ENCODE peak calls at places on chromosome 12, in seven cellular contexts. Y is WTC11, E is NB4, S is A549, K is GM12878, U is SK-N-SH, D is K562. Q is an unnamed sample.

GRCh38 chr12:94145231-94145979 is 3.0 kb upstream of the PLXNC1 start:
- DNase-seq in Y (no peak), S (peak), E (peak), D (peak), K (no peak), U (peak), Q (no peak)

GRCh38 chr12:81245918-81246611 is 168.2 kb downstream of the ACSS3 start:
- DNase-seq in E (peak), K (no peak), D (no peak), S (no peak), U (no peak), Y (no peak), Q (no peak)

GRCh38 chr12:88627501-88627900 is 47.2 kb upstream of the KITLG start:
- DNase-seq in U (no peak), E (no peak), S (no peak), K (no peak), Y (no peak), D (no peak), Q (no peak)

GRCh38 chr12:117671734-117672133 is 297.1 kb downstream of the KSR2 start:
- DNase-seq in S (peak), K (no peak), D (peak), U (peak), Y (peak), E (peak), Q (peak)

GRCh38 chr12:53966070-53966384 is 6.9 kb upstream of the HOXC11 start:
- DNase-seq in U (no peak), D (no peak), E (no peak), Y (peak), S (no peak), K (no peak), Q (no peak)

GRCh38 chr12:122159879-122160278 is 14.1 kb downstream of the IL31 start:
- DNase-seq in E (no peak), D (no peak), K (no peak), S (no peak), U (peak), Y (no peak), Q (no peak)

GRCh38 chr12:118189761-118190181 is 53.8 kb downstream of the PEBP1 start:
- DNase-seq in Y (peak), U (peak), D (no peak), E (no peak), K (no peak), S (no peak), Q (peak)

GRCh38 chr12:132827763-132828703 is 636 bp downstream of the GOLGA3 start:
- DNase-seq in E (peak), U (no peak), S (peak), Y (no peak), K (no peak), D (no peak), Q (peak)

GRCh38 chr12:55685671-55686070 is 22.0 kb downstream of the ITGA7 start:
- DNase-seq in Y (no peak), U (no peak), D (no peak), E (no peak), K (no peak), S (no peak), Q (no peak)

GRCh38 chr12:131454418-131455217 is 256.3 kb upstream of the SFSWAP start:
- DNase-seq in S (peak), K (no peak), Y (peak), E (peak), U (peak), D (peak), Q (no peak)

GRCh38 chr12:127785535-127785934 is 481.4 kb upstream of the TMEM132C start:
- DNase-seq in S (no peak), Y (no peak), K (no peak), D (no peak), U (no peak), E (no peak), Q (no peak)

GRCh38 chr12:120069278-120069677 is 47.3 kb downstream of the RAB35 start:
- DNase-seq in K (no peak), D (no peak), E (no peak), S (no peak), Y (no peak), U (no peak), Q (no peak)

GRCh38 chr12:120071493-120072020 is 45.0 kb downstream of the RAB35 start:
- DNase-seq in E (no peak), K (no peak), U (no peak), S (no peak), Y (no peak), D (no peak), Q (no peak)

GRCh38 chr12:120075034-120075616 is 41.4 kb downstream of the RAB35 start:
- DNase-seq in D (no peak), S (no peak), U (no peak), K (no peak), Y (no peak), E (no peak), Q (no peak)

GRCh38 chr12:120076651-120077050 is 39.9 kb downstream of the RAB35 start:
- DNase-seq in U (no peak), S (no peak), D (no peak), K (no peak), Y (no peak), E (no peak), Q (no peak)

DNA sequence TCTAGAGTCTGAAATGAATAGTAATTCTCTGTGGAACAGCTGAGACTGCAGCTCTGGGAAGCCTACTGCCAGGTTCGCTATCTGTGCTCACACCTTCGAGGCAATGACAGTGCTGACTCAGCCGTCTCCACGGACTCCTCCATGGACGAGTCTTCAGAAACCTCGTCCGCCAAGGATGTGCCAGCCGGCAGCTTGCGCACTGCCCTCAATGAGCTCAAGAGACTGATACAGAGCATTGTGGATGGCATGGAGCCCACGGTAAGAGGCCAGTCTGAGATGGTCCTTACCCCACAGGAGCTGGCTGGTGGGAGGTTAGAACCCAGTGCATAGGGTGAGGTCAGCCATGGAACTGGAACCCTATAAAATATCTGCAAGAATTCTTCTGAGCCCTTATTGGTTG is 44.1 kb downstream of the RAB35 start:
- DNase-seq in S (no peak), K (no peak), D (no peak), E (no peak), Y (no peak), U (no peak), Q (no peak)
- TF ChIP-seq MAX in S (no peak), K (no peak), D (no peak), E (no peak), Y (no peak), U (no peak), Q (no peak)

GRCh38 chr12:124493809-124494750 is 73.3 kb downstream of the NCOR2 start:
- DNase-seq in Y (no peak), K (peak), S (no peak), E (peak), U (no peak), D (no peak), Q (no peak)
- TF ChIP-seq MAX in Y (no peak), K (peak), S (no peak), E (no peak), U (no peak), D (no peak), Q (no peak)

GRCh38 chr12:124556067-124556466 is 11.3 kb downstream of the NCOR2 start:
- DNase-seq in S (no peak), K (no peak), Y (no peak), U (no peak), E (no peak), D (no peak), Q (no peak)

GRCh38 chr12:124556896-124557501 is 10.4 kb downstream of the NCOR2 start:
- DNase-seq in K (no peak), D (no peak), S (no peak), U (peak), Y (no peak), E (no peak), Q (no peak)

GRCh38 chr12:124559182-124560017 is 8.0 kb downstream of the NCOR2 start:
- DNase-seq in D (no peak), Y (no peak), E (no peak), U (no peak), K (no peak), S (no peak), Q (no peak)

GRCh38 chr12:124558298-124558697 is 9.1 kb downstream of the NCOR2 start:
- DNase-seq in U (no peak), K (no peak), E (no peak), S (no peak), D (no peak), Y (no peak), Q (no peak)

DNA sequence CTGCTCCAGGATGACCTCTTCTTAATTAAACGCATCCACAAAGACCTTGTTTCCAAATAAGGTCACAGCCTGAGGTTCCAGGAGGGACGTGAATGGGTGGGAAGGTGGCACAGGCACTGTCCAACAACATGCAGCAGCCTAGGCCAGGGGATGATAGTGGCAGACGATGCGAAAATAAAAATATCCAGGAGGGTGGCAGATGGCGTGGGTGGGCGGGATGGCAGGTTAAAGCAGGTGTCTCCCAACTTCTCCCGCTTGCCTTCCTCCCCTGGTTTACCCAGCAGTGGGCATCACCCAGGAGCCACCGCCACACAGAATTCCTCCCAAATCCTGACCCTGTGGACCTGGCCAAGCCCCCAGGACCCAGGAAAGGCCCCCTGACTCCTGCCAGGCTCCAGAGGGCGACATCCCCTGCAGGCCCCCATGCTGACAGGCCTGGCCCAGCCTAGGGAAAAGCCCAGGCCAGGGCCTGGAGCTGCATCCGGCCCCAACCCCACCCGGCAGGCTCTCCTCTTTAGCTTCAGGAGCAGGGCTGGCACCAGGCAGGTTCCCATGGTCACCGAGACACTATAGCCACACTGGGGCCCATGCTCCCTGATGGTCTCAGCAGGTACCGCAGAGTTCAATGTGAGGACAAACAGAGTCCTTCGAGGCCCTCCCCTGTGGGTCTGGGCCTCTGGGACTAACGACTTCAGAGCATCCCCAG is 9.7 kb downstream of the NCOR2 start:
- DNase-seq in E (no peak), K (no peak), S (no peak), U (peak), Y (no peak), D (no peak), Q (no peak)
- TF ChIP-seq MAX in E (no peak), K (no peak), S (no peak), U (no peak), Y (no peak), D (no peak), Q (no peak)

GRCh38 chr12:26120561-26121274 is 4.1 kb downstream of the BHLHE41 start:
- DNase-seq in S (no peak), U (no peak), K (no peak), E (no peak), D (no peak), Y (no peak), Q (no peak)

GRCh38 chr12:26123482-26123980 is 1.3 kb downstream of the BHLHE41 start:
- DNase-seq in Y (no peak), U (no peak), D (no peak), K (no peak), E (no peak), S (no peak), Q (peak)

GRCh38 chr12:26121323-26121740 is 3.5 kb downstream of the BHLHE41 start:
- DNase-seq in U (no peak), Y (no peak), D (no peak), K (no peak), S (no peak), E (no peak), Q (no peak)

GRCh38 chr12:26122681-26123481 is 2.0 kb downstream of the BHLHE41 start:
- DNase-seq in E (peak), Y (peak), S (peak), U (peak), D (peak), K (no peak), Q (peak)

DNA sequence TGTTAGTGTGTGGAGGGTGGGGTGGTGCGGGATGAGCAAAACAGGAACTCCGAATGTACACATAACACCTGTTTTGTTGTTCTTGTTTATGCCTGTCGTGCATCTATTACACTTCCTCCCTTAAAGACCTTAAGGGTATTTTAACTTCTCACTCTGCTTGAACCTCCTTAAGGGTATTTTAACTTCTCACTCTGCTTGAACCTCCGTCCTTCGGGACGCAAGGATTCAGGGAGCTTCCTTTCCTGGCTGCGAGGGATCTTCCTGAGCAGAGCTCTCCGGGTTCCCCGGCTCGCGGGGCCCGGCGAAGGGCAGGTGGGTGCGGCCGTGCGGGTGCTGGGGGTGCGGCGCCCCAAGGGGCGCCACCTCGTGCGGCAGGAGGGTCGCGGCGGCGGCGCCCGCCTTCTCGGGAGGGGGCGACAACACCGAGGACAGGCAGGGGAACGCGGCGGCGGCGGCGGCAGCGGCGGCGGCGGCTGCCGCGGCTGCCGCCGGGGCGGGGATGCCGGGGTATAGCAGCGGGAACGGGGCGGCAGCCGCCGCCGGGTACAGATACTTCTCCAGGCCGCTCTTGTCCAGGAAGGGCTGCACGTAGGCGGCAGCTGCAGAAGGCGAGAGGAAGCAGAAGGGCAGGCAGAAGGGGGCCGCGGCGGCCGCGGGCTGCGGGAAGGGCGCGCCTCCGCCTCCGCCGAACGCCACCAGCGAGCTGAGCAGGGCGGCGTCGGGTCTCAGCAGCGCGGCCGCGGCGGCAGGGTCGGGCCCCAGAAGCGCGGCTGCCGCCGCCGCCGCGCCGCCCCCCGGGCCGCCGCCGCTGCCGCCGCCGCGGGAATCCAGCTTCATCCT is 2.8 kb downstream of the BHLHE41 start:
- DNase-seq in D (peak), Y (peak), K (no peak), U (peak), S (no peak), E (peak), Q (peak)
- TF ChIP-seq MAX in D (no peak), Y (no peak), K (no peak), U (no peak), S (no peak), E (peak), Q (no peak)

DNA sequence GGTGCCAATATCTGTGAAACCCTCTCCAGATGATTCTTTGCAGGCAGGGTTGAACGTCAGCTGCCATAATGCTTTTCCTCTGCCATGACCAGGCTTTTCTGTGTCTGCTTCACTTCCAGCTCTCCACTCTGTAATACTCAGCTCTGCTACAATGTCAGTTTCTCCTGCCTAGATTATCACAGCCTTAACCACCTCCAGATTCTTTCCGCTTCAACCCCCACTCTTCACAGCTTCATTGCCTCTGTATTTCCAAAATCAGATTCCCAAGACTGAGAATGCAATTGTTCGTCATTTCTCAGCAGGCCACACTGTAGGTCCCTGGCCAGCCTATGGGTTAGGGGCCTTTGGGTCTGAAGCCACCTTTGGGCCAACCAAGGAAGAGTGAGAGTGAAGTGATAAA is 73.7 kb upstream of the SCN8A start:
- DNase-seq in U (no peak), E (no peak), D (no peak), S (no peak), Y (no peak), K (no peak), Q (no peak)
- TF ChIP-seq MAX in U (no peak), E (no peak), D (no peak), S (no peak), Y (no peak), K (no peak), Q (no peak)

GRCh38 chr12:47819902-47820630 is at the start of gene HDAC7:
- DNase-seq in K (no peak), S (peak), Y (peak), D (peak), E (peak), U (peak), Q (peak)
- TF ChIP-seq MAX in K (peak), S (peak), Y (no peak), D (no peak), E (no peak), U (peak), Q (no peak)

GRCh38 chr12:4287325-4288290 is 14.0 kb downstream of the CCND2 start:
- DNase-seq in D (no peak), K (no peak), Y (peak), E (no peak), U (no peak), S (no peak), Q (no peak)

GRCh38 chr12:4286771-4287317 is 13.3 kb downstream of the CCND2 start:
- DNase-seq in S (no peak), U (no peak), D (no peak), E (no peak), K (no peak), Y (peak), Q (no peak)

GRCh38 chr12:4290011-4290790 is 16.6 kb downstream of the CCND2 start:
- DNase-seq in Y (peak), S (no peak), U (no peak), D (no peak), E (no peak), K (no peak), Q (no peak)

GRCh38 chr12:4288296-4289019 is 14.9 kb downstream of the CCND2 start:
- DNase-seq in Y (peak), D (no peak), E (peak), S (no peak), U (no peak), K (no peak), Q (no peak)

GRCh38 chr12:4289334-4289878 is 15.8 kb downstream of the CCND2 start:
- DNase-seq in Y (peak), E (peak), U (no peak), S (no peak), D (no peak), K (no peak), Q (no peak)
- TF ChIP-seq MAX in Y (no peak), E (no peak), U (no peak), S (no peak), D (no peak), K (no peak), Q (no peak)

Q was measured in endothelial cell of umbilical vein.